ENCODE peak calls at places on chromosomes 4 and X, in six cellular contexts. One of them, this sample, is unnamed.

GRCh38 chr4:106569151-106570029 is 200.8 kb upstream of the GIMD1 start:
- DNase-seq in fibroblast of lung: no peak
- DNase-seq in left ventricle myocardium inferior: no peak
- DNase-seq in sigmoid colon: no peak
- DNase-seq in right cardiac atrium: no peak
- DNase-seq in hepatocyte: no peak
- DNase-seq in this sample: no peak

GRCh38 chr4:123813901-123814300 is 417.3 kb downstream of the SPRY1 start:
- DNase-seq in fibroblast of lung: no peak
- DNase-seq in left ventricle myocardium inferior: no peak
- DNase-seq in sigmoid colon: no peak
- DNase-seq in right cardiac atrium: no peak
- DNase-seq in hepatocyte: no peak
- DNase-seq in this sample: no peak

GRCh38 chr4:73345399-73345975 is 58.6 kb upstream of the ALB start:
- DNase-seq in fibroblast of lung: no peak
- DNase-seq in left ventricle myocardium inferior: no peak
- DNase-seq in sigmoid colon: no peak
- DNase-seq in right cardiac atrium: no peak
- DNase-seq in hepatocyte: peak; percentile 35
- DNase-seq in this sample: no peak

GRCh38 chr4:2327579-2327978 is 65.7 kb upstream of the MXD4 start:
- DNase-seq in fibroblast of lung: no peak
- DNase-seq in left ventricle myocardium inferior: no peak
- DNase-seq in sigmoid colon: no peak
- DNase-seq in right cardiac atrium: no peak
- DNase-seq in hepatocyte: no peak
- DNase-seq in this sample: no peak

GRCh38 chr4:148926861-148927260 is 484.6 kb upstream of the NR3C2 start:
- DNase-seq in fibroblast of lung: peak; percentile 15
- DNase-seq in left ventricle myocardium inferior: peak; percentile 50
- DNase-seq in sigmoid colon: no peak
- DNase-seq in right cardiac atrium: peak; percentile 62
- DNase-seq in hepatocyte: peak; percentile 12
- DNase-seq in this sample: peak; percentile 38

GRCh38 chrX:38768079-38768478 is 33.2 kb upstream of the MID1IP1 start:
- DNase-seq in fibroblast of lung: peak; percentile 56
- DNase-seq in left ventricle myocardium inferior: no peak
- DNase-seq in sigmoid colon: no peak
- DNase-seq in right cardiac atrium: no peak
- DNase-seq in hepatocyte: peak; percentile 19
- DNase-seq in this sample: no peak

GRCh38 chr4:74364649-74365491 is at the start of gene EREG:
- DNase-seq in fibroblast of lung: peak; percentile 84
- DNase-seq in left ventricle myocardium inferior: no peak
- DNase-seq in sigmoid colon: peak; percentile 65
- DNase-seq in right cardiac atrium: peak; percentile 37
- DNase-seq in hepatocyte: peak; percentile 45
- DNase-seq in this sample: peak; percentile 55

GRCh38 chr4:61517144-61517543 is 317.0 kb downstream of the ADGRL3 start:
- DNase-seq in fibroblast of lung: no peak
- DNase-seq in left ventricle myocardium inferior: no peak
- DNase-seq in sigmoid colon: no peak
- DNase-seq in right cardiac atrium: no peak
- DNase-seq in hepatocyte: peak; percentile 73
- DNase-seq in this sample: no peak

GRCh38 chr4:34921391-34921790 is 1322.9 kb downstream of the ARAP2 start:
- DNase-seq in fibroblast of lung: no peak
- DNase-seq in left ventricle myocardium inferior: no peak
- DNase-seq in sigmoid colon: no peak
- DNase-seq in right cardiac atrium: no peak
- DNase-seq in hepatocyte: no peak
- DNase-seq in this sample: no peak

GRCh38 chr4:76758290-76758882 is 139.6 kb downstream of the SOWAHB start:
- DNase-seq in fibroblast of lung: peak; percentile 88
- DNase-seq in left ventricle myocardium inferior: no peak
- DNase-seq in sigmoid colon: no peak
- DNase-seq in right cardiac atrium: no peak
- DNase-seq in hepatocyte: peak; percentile 65
- DNase-seq in this sample: no peak

GRCh38 chr4:15349426-15349825 is 78.4 kb upstream of the C1QTNF7 start:
- DNase-seq in fibroblast of lung: no peak
- DNase-seq in left ventricle myocardium inferior: no peak
- DNase-seq in sigmoid colon: no peak
- DNase-seq in right cardiac atrium: no peak
- DNase-seq in hepatocyte: no peak
- DNase-seq in this sample: no peak

GRCh38 chrX:48896611-48897011 is 957 bp downstream of the TIMM17B start:
- DNase-seq in fibroblast of lung: peak; percentile 23
- DNase-seq in left ventricle myocardium inferior: no peak
- DNase-seq in sigmoid colon: no peak
- DNase-seq in right cardiac atrium: no peak
- DNase-seq in hepatocyte: no peak
- DNase-seq in this sample: peak; percentile 25

GRCh38 chr4:31662951-31663350 is 942.8 kb downstream of the PCDH7 start:
- DNase-seq in fibroblast of lung: no peak
- DNase-seq in left ventricle myocardium inferior: no peak
- DNase-seq in sigmoid colon: no peak
- DNase-seq in right cardiac atrium: no peak
- DNase-seq in hepatocyte: no peak
- DNase-seq in this sample: no peak

GRCh38 chr4:185247151-185247550 is 37.8 kb downstream of the SNX25 start:
- DNase-seq in fibroblast of lung: no peak
- DNase-seq in left ventricle myocardium inferior: no peak
- DNase-seq in sigmoid colon: no peak
- DNase-seq in right cardiac atrium: no peak
- DNase-seq in hepatocyte: no peak
- DNase-seq in this sample: no peak

GRCh38 chr4:153071953-153072622 is 132.2 kb upstream of the TRIM2 start:
- DNase-seq in fibroblast of lung: no peak
- DNase-seq in left ventricle myocardium inferior: no peak
- DNase-seq in sigmoid colon: no peak
- DNase-seq in right cardiac atrium: no peak
- DNase-seq in hepatocyte: no peak
- DNase-seq in this sample: no peak

GRCh38 chr4:81472249-81473085 is 760 bp upstream of the RASGEF1B start:
- DNase-seq in fibroblast of lung: peak; percentile 55
- DNase-seq in left ventricle myocardium inferior: peak; percentile 30
- DNase-seq in sigmoid colon: peak; percentile 67
- DNase-seq in right cardiac atrium: peak; percentile 70
- DNase-seq in hepatocyte: peak; percentile 69
- DNase-seq in this sample: peak; percentile 50

GRCh38 chrX:44904542-44905115 is 31.6 kb downstream of the KDM6A start:
- DNase-seq in fibroblast of lung: no peak
- DNase-seq in left ventricle myocardium inferior: no peak
- DNase-seq in sigmoid colon: no peak
- DNase-seq in right cardiac atrium: no peak
- DNase-seq in hepatocyte: no peak
- DNase-seq in this sample: no peak

GRCh38 chr4:107379054-107379869 is 340.8 kb downstream of the PAPSS1 start:
- DNase-seq in fibroblast of lung: peak; percentile 38
- DNase-seq in left ventricle myocardium inferior: no peak
- DNase-seq in sigmoid colon: no peak
- DNase-seq in right cardiac atrium: no peak
- DNase-seq in hepatocyte: peak; percentile 19
- DNase-seq in this sample: no peak

GRCh38 chrX:109372716-109373115 is 109.2 kb downstream of the GUCY2F start:
- DNase-seq in fibroblast of lung: no peak
- DNase-seq in left ventricle myocardium inferior: no peak
- DNase-seq in sigmoid colon: no peak
- DNase-seq in right cardiac atrium: no peak
- DNase-seq in hepatocyte: no peak
- DNase-seq in this sample: no peak

GRCh38 chr4:128481752-128482480 is 194.3 kb upstream of the PGRMC2 start:
- DNase-seq in fibroblast of lung: no peak
- DNase-seq in left ventricle myocardium inferior: no peak
- DNase-seq in sigmoid colon: no peak
- DNase-seq in right cardiac atrium: no peak
- DNase-seq in hepatocyte: no peak
- DNase-seq in this sample: no peak

GRCh38 chr4:78293841-78294301 is 236.7 kb downstream of the FRAS1 start:
- DNase-seq in fibroblast of lung: peak; percentile 88
- DNase-seq in left ventricle myocardium inferior: no peak
- DNase-seq in sigmoid colon: no peak
- DNase-seq in right cardiac atrium: no peak
- DNase-seq in hepatocyte: no peak
- DNase-seq in this sample: no peak

GRCh38 chr4:98283219-98284199 is 22.3 kb downstream of the RAP1GDS1 start:
- DNase-seq in fibroblast of lung: peak; percentile 66
- DNase-seq in left ventricle myocardium inferior: no peak
- DNase-seq in sigmoid colon: no peak
- DNase-seq in right cardiac atrium: no peak
- DNase-seq in hepatocyte: no peak
- DNase-seq in this sample: no peak

GRCh38 chr4:1198070-1198844 is 25.9 kb upstream of the SPON2 start:
- DNase-seq in fibroblast of lung: no peak
- DNase-seq in left ventricle myocardium inferior: no peak
- DNase-seq in sigmoid colon: peak; percentile 83
- DNase-seq in right cardiac atrium: peak; percentile 22
- DNase-seq in hepatocyte: peak; percentile 14
- DNase-seq in this sample: peak; percentile 53

GRCh38 chr4:176238819-176239218 is 30.2 kb downstream of the ASB5 start:
- DNase-seq in fibroblast of lung: no peak
- DNase-seq in left ventricle myocardium inferior: no peak
- DNase-seq in sigmoid colon: no peak
- DNase-seq in right cardiac atrium: no peak
- DNase-seq in hepatocyte: no peak
- DNase-seq in this sample: no peak

GRCh38 chr4:74969507-74970474 is 36.9 kb downstream of the PARM1 start:
- DNase-seq in fibroblast of lung: no peak
- DNase-seq in left ventricle myocardium inferior: peak; percentile 49
- DNase-seq in sigmoid colon: no peak
- DNase-seq in right cardiac atrium: peak; percentile 69
- DNase-seq in hepatocyte: peak; percentile 76
- DNase-seq in this sample: no peak

GRCh38 chr4:53267026-53267425 is 98.8 kb downstream of the SCFD2 start:
- DNase-seq in fibroblast of lung: peak; percentile 31
- DNase-seq in left ventricle myocardium inferior: no peak
- DNase-seq in sigmoid colon: no peak
- DNase-seq in right cardiac atrium: no peak
- DNase-seq in hepatocyte: no peak
- DNase-seq in this sample: no peak

GRCh38 chr4:182616476-182616875 is 300.7 kb downstream of the DCTD start:
- DNase-seq in fibroblast of lung: no peak
- DNase-seq in left ventricle myocardium inferior: no peak
- DNase-seq in sigmoid colon: no peak
- DNase-seq in right cardiac atrium: no peak
- DNase-seq in hepatocyte: no peak
- DNase-seq in this sample: no peak

GRCh38 chr4:139844459-139845036 is 178.9 kb downstream of the MGST2 start:
- DNase-seq in fibroblast of lung: no peak
- DNase-seq in left ventricle myocardium inferior: no peak
- DNase-seq in sigmoid colon: no peak
- DNase-seq in right cardiac atrium: no peak
- DNase-seq in hepatocyte: no peak
- DNase-seq in this sample: no peak
- H3K9me3 ChIP-seq in fibroblast of lung: no peaks in the 10 kb centered on the region
- H3K9me3 ChIP-seq in left ventricle myocardium inferior: no peaks in the 10 kb centered on the region
- H3K9me3 ChIP-seq in sigmoid colon: no peaks in the 10 kb centered on the region
- H3K9me3 ChIP-seq in right cardiac atrium: no peaks in the 10 kb centered on the region
- H3K9me3 ChIP-seq in hepatocyte: no peaks in the 10 kb centered on the region
- H3K9me3 ChIP-seq in this sample: no peaks in the 10 kb centered on the region

DNA sequence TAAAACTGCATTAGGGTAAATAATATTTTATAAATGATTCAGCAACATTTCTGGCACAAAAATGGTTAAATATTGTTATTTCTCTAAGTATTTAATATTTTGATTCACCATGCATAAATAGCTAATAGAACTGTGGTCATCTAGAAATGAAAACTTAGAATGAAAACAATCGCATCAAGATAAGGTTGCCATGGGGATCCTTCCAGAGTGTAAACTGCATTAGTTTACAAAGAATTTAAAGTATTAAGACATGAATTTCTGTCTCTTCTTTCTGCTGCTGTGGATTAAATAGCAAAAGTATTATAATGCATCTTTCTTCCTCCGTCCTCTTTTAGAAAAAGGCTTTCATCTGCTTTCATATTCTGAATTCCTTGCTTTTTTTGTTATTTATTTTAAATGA is 1064.6 kb upstream of the SLIT2 start:
- DNase-seq in fibroblast of lung: peak; percentile 38
- DNase-seq in left ventricle myocardium inferior: no peak
- DNase-seq in sigmoid colon: no peak
- DNase-seq in right cardiac atrium: no peak
- DNase-seq in hepatocyte: peak; percentile 33
- DNase-seq in this sample: no peak
- H3K27ac ChIP-seq in fibroblast of lung: no peak overlapping the region
- H3K27ac ChIP-seq in left ventricle myocardium inferior: no peak overlapping the region
- H3K27ac ChIP-seq in sigmoid colon: no peak overlapping the region
- H3K27ac ChIP-seq in right cardiac atrium: no peak overlapping the region
- H3K27ac ChIP-seq in hepatocyte: peak overlapping the region; percentile 39
- H3K27ac ChIP-seq in this sample: no peak overlapping the region

GRCh38 chrX:9656277-9656676 is 109.4 kb downstream of the GPR143 start:
- DNase-seq in fibroblast of lung: peak; percentile 16
- DNase-seq in left ventricle myocardium inferior: no peak
- DNase-seq in sigmoid colon: no peak
- DNase-seq in right cardiac atrium: no peak
- DNase-seq in hepatocyte: no peak
- DNase-seq in this sample: no peak

GRCh38 chrX:9650091-9650490 is 115.6 kb downstream of the GPR143 start:
- DNase-seq in fibroblast of lung: no peak
- DNase-seq in left ventricle myocardium inferior: no peak
- DNase-seq in sigmoid colon: no peak
- DNase-seq in right cardiac atrium: peak; percentile 57
- DNase-seq in hepatocyte: no peak
- DNase-seq in this sample: no peak

GRCh38 chrX:9654928-9655327 is 110.7 kb downstream of the GPR143 start:
- DNase-seq in fibroblast of lung: no peak
- DNase-seq in left ventricle myocardium inferior: no peak
- DNase-seq in sigmoid colon: no peak
- DNase-seq in right cardiac atrium: no peak
- DNase-seq in hepatocyte: no peak
- DNase-seq in this sample: no peak

GRCh38 chrX:9647475-9647874 is 118.2 kb downstream of the GPR143 start:
- DNase-seq in fibroblast of lung: no peak
- DNase-seq in left ventricle myocardium inferior: no peak
- DNase-seq in sigmoid colon: no peak
- DNase-seq in right cardiac atrium: no peak
- DNase-seq in hepatocyte: no peak
- DNase-seq in this sample: no peak

GRCh38 chrX:9651737-9652136 is 113.9 kb downstream of the GPR143 start:
- DNase-seq in fibroblast of lung: no peak
- DNase-seq in left ventricle myocardium inferior: peak; percentile 45
- DNase-seq in sigmoid colon: no peak
- DNase-seq in right cardiac atrium: peak; percentile 56
- DNase-seq in hepatocyte: no peak
- DNase-seq in this sample: no peak
- H3K4me3 ChIP-seq in fibroblast of lung: no peak overlapping the region
- H3K4me3 ChIP-seq in left ventricle myocardium inferior: no peak overlapping the region
- H3K4me3 ChIP-seq in sigmoid colon: no peak overlapping the region
- H3K4me3 ChIP-seq in right cardiac atrium: no peak overlapping the region
- H3K4me3 ChIP-seq in hepatocyte: no peak overlapping the region
- H3K4me3 ChIP-seq in this sample: no peak overlapping the region

GRCh38 chr4:173666-174314 is 49.5 kb downstream of the ZNF718 start:
- DNase-seq in fibroblast of lung: no peak
- DNase-seq in left ventricle myocardium inferior: no peak
- DNase-seq in sigmoid colon: no peak
- DNase-seq in right cardiac atrium: no peak
- DNase-seq in hepatocyte: no peak
- DNase-seq in this sample: no peak

GRCh38 chr4:176995-177394 is 52.7 kb downstream of the ZNF718 start:
- DNase-seq in fibroblast of lung: no peak
- DNase-seq in left ventricle myocardium inferior: no peak
- DNase-seq in sigmoid colon: no peak
- DNase-seq in right cardiac atrium: no peak
- DNase-seq in hepatocyte: no peak
- DNase-seq in this sample: no peak

GRCh38 chr4:175986-176385 is 51.7 kb downstream of the ZNF718 start:
- DNase-seq in fibroblast of lung: no peak
- DNase-seq in left ventricle myocardium inferior: no peak
- DNase-seq in sigmoid colon: no peak
- DNase-seq in right cardiac atrium: no peak
- DNase-seq in hepatocyte: no peak
- DNase-seq in this sample: no peak
- H3K9me3 ChIP-seq in fibroblast of lung: no peaks in the 10 kb centered on the region
- H3K9me3 ChIP-seq in left ventricle myocardium inferior: peaks cover 100% of the 10 kb centered on the region
- H3K9me3 ChIP-seq in sigmoid colon: peaks cover 41% of the 10 kb centered on the region
- H3K9me3 ChIP-seq in right cardiac atrium: peaks cover 18% of the 10 kb centered on the region
- H3K9me3 ChIP-seq in hepatocyte: peaks cover 35% of the 10 kb centered on the region
- H3K9me3 ChIP-seq in this sample: peaks cover 26% of the 10 kb centered on the region

This sample was measured in aorta.